ENCODE peak calls at places on chromosomes 16 and 17, in four cellular contexts. B, I, P and H are unnamed samples.

GRCh38 chr17:62966426-62967110 is 533 bp downstream of the TANC2 start:
- DNase-seq in I (peak), P (peak), B (no peak), H (peak)

GRCh38 chr17:81342700-81343070 is 47.6 kb upstream of the SLC38A10 start:
- DNase-seq in P (no peak), I (no peak), B (no peak), H (no peak)

GRCh38 chr17:55492951-55493350 is 18.3 kb downstream of the SMIM36 start:
- DNase-seq in I (no peak), P (no peak), B (no peak), H (no peak)

GRCh38 chr16:70784692-70785317 is 16.2 kb downstream of the VAC14 start:
- DNase-seq in P (no peak), B (no peak), I (no peak), H (no peak)

GRCh38 chr17:62684179-62684578 is 56.7 kb downstream of the MRC2 start:
- DNase-seq in B (no peak), I (no peak), P (no peak), H (no peak)

GRCh38 chr17:49789278-49789578 is 747 bp downstream of the KAT7 start:
- DNase-seq in B (no peak), P (no peak), I (no peak), H (no peak)

GRCh38 chr17:78973196-78973595 is 6.5 kb downstream of the LGALS3BP start:
- DNase-seq in B (no peak), P (no peak), I (no peak), H (no peak)

GRCh38 chr16:49876716-49877129 is 20.8 kb upstream of the ZNF423 start:
- DNase-seq in P (peak), B (peak), I (peak), H (peak)

GRCh38 chr17:32912218-32912897 is 15.6 kb upstream of the TMEM98 start:
- DNase-seq in B (peak), P (no peak), I (peak), H (no peak)

GRCh38 chr16:82891918-82892317 is 265.1 kb downstream of the CDH13 start:
- DNase-seq in I (no peak), P (no peak), B (no peak), H (no peak)

GRCh38 chr16:50610331-50611262 is 62.4 kb downstream of the NKD1 start:
- DNase-seq in P (no peak), B (no peak), I (no peak), H (no peak)

GRCh38 chr16:58508671-58509251 is 6.6 kb upstream of the SETD6 start:
- DNase-seq in B (no peak), P (no peak), I (no peak), H (no peak)

GRCh38 chr16:22628994-22629393 is 118.3 kb downstream of the NPIPB5 start:
- DNase-seq in I (no peak), B (no peak), P (no peak), H (no peak)

GRCh38 chr17:68334393-68334792 is 43.1 kb downstream of the ARSG start:
- DNase-seq in P (no peak), I (no peak), B (no peak), H (no peak)

GRCh38 chr16:30805370-30806169 is 18.6 kb upstream of the ZNF629 start:
- DNase-seq in I (peak), B (peak), P (peak), H (peak)

GRCh38 chr16:97822-98221 is 19.8 kb downstream of the MPG start:
- DNase-seq in P (no peak), I (no peak), B (no peak), H (no peak)

GRCh38 chr17:45008191-45008590 is 40.1 kb upstream of the C1QL1 start:
- DNase-seq in B (no peak), I (no peak), P (no peak), H (no peak)

GRCh38 chr17:27244481-27245223 is 49.3 kb upstream of the WSB1 start:
- DNase-seq in I (peak), P (no peak), B (no peak), H (no peak)

GRCh38 chr17:77853208-77853977 is 105.1 kb upstream of the TNRC6C start:
- DNase-seq in I (no peak), P (no peak), B (no peak), H (no peak)

GRCh38 chr16:31458073-31458834 is 1.0 kb upstream of the ARMC5 start:
- DNase-seq in B (no peak), P (peak), I (peak), H (peak)

GRCh38 chr17:40321502-40322416 is 12.8 kb downstream of the RARA start:
- DNase-seq in I (peak), P (no peak), B (no peak), H (no peak)

GRCh38 chr16:50316102-50316847 is 49.9 kb downstream of the ADCY7 start:
- DNase-seq in B (no peak), P (no peak), I (no peak), H (no peak)

GRCh38 chr16:30470170-30470512 is 2.4 kb upstream of the ITGAL start:
- DNase-seq in P (no peak), B (no peak), I (no peak), H (no peak)

GRCh38 chr17:66290097-66290722 is 12.2 kb upstream of the PRKCA start:
- DNase-seq in I (no peak), B (no peak), P (peak), H (no peak)

GRCh38 chr16:89048087-89048729 is 45.4 kb upstream of the ACSF3 start:
- DNase-seq in B (no peak), P (peak), I (no peak), H (no peak)

GRCh38 chr17:60641810-60642220 is 35.8 kb upstream of the BCAS3 start:
- DNase-seq in B (peak), I (peak), P (peak), H (peak)

GRCh38 chr16:71564377-71564967 is 12.4 kb downstream of the TAT start:
- DNase-seq in I (peak), P (no peak), B (no peak), H (no peak)

GRCh38 chr16:84983308-84983707 is 28.0 kb downstream of the ZDHHC7 start:
- DNase-seq in I (no peak), B (no peak), P (no peak), H (no peak)

GRCh38 chr17:34562387-34562786 is 17.0 kb upstream of the TMEM132E start:
- DNase-seq in B (no peak), I (no peak), P (peak), H (no peak)

GRCh38 chr16:21301895-21302291 is 23.8 kb upstream of the CRYM start:
- DNase-seq in I (no peak), P (no peak), B (no peak), H (no peak)

GRCh38 chr16:21302898-21303528 is 24.9 kb upstream of the CRYM start:
- DNase-seq in B (no peak), P (no peak), I (no peak), H (no peak)

GRCh38 chr16:21302454-21302853 is 24.4 kb upstream of the CRYM start:
- DNase-seq in P (no peak), B (no peak), I (no peak), H (no peak)

GRCh38 chr16:21300309-21301167 is 22.4 kb upstream of the CRYM start:
- DNase-seq in P (peak), I (peak), B (peak), H (peak)

GRCh38 chr16:21301168-21301894 is 23.2 kb upstream of the CRYM start:
- DNase-seq in I (peak), P (peak), B (peak), H (peak)
- TF ChIP-seq CTCF in I (peak), P (no peak), B (peak), H (no peak)

GRCh38 chr16:69260019-69260418 is 51.1 kb upstream of the VPS4A start:
- DNase-seq in P (no peak), I (no peak), B (no peak), H (no peak)
- TF ChIP-seq CTCF in P (no peak), I (no peak), B (no peak), H (no peak)

GRCh38 chr17:59106463-59107305 is at the start of gene TRIM37:
- DNase-seq in B (peak), I (peak), P (peak), H (peak)
- TF ChIP-seq CTCF in B (peak), I (no peak), P (no peak), H (no peak)

GRCh38 chr17:64334851-64335250 is 55.8 kb downstream of the PECAM1 start:
- DNase-seq in P (no peak), B (no peak), I (no peak), H (no peak)

GRCh38 chr17:64339516-64340475 is 50.9 kb downstream of the PECAM1 start:
- DNase-seq in I (no peak), P (no peak), B (no peak), H (no peak)

GRCh38 chr17:64340557-64340956 is 50.1 kb downstream of the PECAM1 start:
- DNase-seq in P (no peak), B (no peak), I (no peak), H (no peak)

GRCh38 chr17:64341181-64341580 is 49.5 kb downstream of the PECAM1 start:
- DNase-seq in I (no peak), B (no peak), P (no peak), H (no peak)

DNA sequence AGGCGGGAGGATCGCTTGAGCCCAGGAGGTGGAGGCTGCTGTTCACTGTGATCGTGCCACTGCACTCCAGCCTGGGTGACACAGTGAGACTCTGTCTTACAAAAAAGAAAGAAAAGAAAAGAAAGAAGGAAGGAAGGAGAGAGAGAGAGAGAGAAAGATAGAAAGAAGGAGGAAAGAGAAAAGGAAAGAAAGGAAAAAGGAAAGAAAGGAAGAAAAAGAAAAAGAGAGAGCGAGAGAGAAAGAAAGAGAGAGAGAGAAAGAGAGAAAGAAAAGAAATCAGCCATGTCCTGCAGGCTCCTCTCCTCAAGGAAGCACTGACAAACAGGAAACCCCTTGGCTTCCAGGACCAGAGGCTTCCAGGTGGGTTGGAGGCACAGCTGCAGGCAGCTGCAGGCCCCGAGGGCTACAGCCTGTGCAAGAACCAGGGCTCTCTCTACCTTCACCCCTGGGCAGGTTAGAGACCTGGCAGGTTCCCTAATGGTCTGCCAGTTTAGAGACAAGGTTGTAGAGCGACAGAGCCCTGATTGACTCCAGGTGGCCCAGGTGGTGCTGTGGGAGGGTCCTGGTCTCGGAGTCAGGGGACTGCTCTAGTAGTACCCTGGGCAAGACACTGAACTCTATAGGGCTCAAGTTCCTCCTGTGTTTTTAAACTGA is 53.8 kb downstream of the PECAM1 start:
- DNase-seq in P (no peak), I (no peak), B (no peak), H (no peak)
- TF ChIP-seq CTCF in P (no peak), I (no peak), B (no peak), H (no peak)

DNA sequence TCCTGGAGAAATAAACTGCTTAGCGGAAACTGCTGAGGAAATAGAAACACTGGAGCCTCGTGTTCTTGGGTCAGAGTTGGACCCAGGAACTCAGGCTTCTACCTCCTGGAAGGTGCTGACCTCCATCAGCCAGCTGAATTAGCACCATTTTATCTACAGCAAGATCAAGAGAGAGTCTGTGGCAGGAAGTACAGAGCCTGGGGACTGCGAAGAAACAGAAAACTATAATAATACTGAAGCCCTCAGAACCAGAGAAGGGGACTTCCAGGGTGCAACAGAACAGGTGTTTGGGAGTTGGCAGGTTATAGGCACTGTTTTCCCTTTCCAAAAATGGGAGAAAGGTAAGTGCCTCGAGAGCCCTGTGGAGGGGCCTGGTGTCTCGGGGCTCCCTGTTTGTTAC is 379.7 kb downstream of the CA10 start:
- DNase-seq in B (no peak), I (no peak), P (no peak), H (no peak)
- TF ChIP-seq CTCF in B (no peak), I (no peak), P (no peak), H (no peak)

GRCh38 chr17:72121164-72122001 is 563 bp downstream of the SOX9 start:
- DNase-seq in I (peak), P (peak), B (peak), H (no peak)

GRCh38 chr17:72118588-72119279 is 2.1 kb upstream of the SOX9 start:
- DNase-seq in I (peak), P (peak), B (peak), H (peak)

GRCh38 chr17:72120878-72121163 is at the start of gene SOX9:
- DNase-seq in P (peak), B (peak), I (peak), H (peak)

GRCh38 chr17:72119280-72119962 is 1.4 kb upstream of the SOX9 start:
- DNase-seq in I (no peak), P (no peak), B (no peak), H (no peak)

GRCh38 chr17:72119963-72120877 is 600 bp upstream of the SOX9 start:
- DNase-seq in P (peak), I (peak), B (peak), H (no peak)
- TF ChIP-seq CTCF in P (no peak), I (no peak), B (no peak), H (no peak)

DNA sequence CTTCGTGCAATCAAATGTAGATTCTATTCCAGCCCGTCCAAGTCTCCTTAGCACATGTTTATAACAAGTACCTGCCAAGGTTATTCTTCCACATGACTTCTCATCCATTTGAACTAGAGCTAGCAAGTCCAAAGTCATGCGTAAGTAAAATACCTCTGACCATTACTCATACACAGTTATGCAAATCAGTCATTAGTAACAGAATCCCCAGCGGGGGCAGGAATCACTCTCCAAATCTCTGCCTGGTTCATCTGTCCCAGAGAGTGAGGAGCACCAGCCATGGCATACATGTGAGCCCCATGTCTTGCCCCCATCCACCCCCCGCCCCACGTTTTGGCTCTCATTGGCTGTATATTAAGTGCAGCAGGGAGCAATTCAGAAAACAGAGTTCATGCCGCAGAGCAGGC is 27.7 kb downstream of the SRL start:
- DNase-seq in B (no peak), P (no peak), I (no peak), H (no peak)
- TF ChIP-seq CTCF in B (no peak), P (no peak), I (no peak), H (no peak)

GRCh38 chr16:1564325-1564724 is 30.9 kb downstream of the TMEM204 start:
- DNase-seq in P (peak), I (no peak), B (no peak), H (no peak)
- TF ChIP-seq CTCF in P (peak), I (peak), B (peak), H (no peak)

GRCh38 chr16:17832738-17833137 is 362.0 kb upstream of the XYLT1 start:
- DNase-seq in P (no peak), B (no peak), I (no peak), H (no peak)

GRCh38 chr16:17830651-17831050 is 359.9 kb upstream of the XYLT1 start:
- DNase-seq in B (no peak), I (no peak), P (no peak), H (no peak)

GRCh38 chr16:17829826-17830225 is 359.1 kb upstream of the XYLT1 start:
- DNase-seq in P (no peak), B (no peak), I (no peak), H (no peak)

GRCh38 chr16:17828012-17828411 is 357.3 kb upstream of the XYLT1 start:
- DNase-seq in P (no peak), B (no peak), I (no peak), H (no peak)

GRCh38 chr16:17831330-17831729 is 360.6 kb upstream of the XYLT1 start:
- DNase-seq in P (no peak), B (no peak), I (no peak), H (no peak)
- TF ChIP-seq CTCF in P (peak), B (peak), I (no peak), H (no peak)

GRCh38 chr17:31272803-31273202 is 24.2 kb downstream of the OMG start:
- DNase-seq in P (no peak), I (no peak), B (no peak), H (no peak)
- TF ChIP-seq CTCF in P (no peak), I (no peak), B (no peak), H (no peak)